ENCODE peak calls at places on chromosomes 5 and 9, in seven cellular contexts. L is brain microvascular endothelial cell; E is stomach; Z is CD8-positive, alpha-beta T cell; D is mammary epithelial cell; W is neural progenitor cell; G is body of pancreas. Q is an unnamed sample.
A peak's percentile ranks its signal among the peaks of the same experiment; 100 is the strongest.

GRCh38 chr9:115642285-115642684 is 511.3 kb upstream of the PAPPA start:
- DNase-seq in G (no peak), E (no peak), L (no peak), W (no peak), Z (no peak), D (no peak), Q (no peak)

GRCh38 chr5:135038829-135039525 is 4.9 kb upstream of the PITX1 start:
- DNase-seq in W (peak; percentile 46), E (no peak), Z (no peak), D (peak; percentile 37), G (no peak), L (no peak), Q (no peak)

GRCh38 chr5:50667079-50667652 is 729 bp downstream of the PARP8 start:
- DNase-seq in D (peak; percentile 59), E (peak; percentile 63), Z (peak; percentile 30), L (peak; percentile 48), W (peak; percentile 82), G (peak; percentile 74), Q (no peak)

GRCh38 chr5:143213851-143214363 is 189.6 kb downstream of the NR3C1 start:
- DNase-seq in W (no peak), L (no peak), G (no peak), D (no peak), E (no peak), Z (no peak), Q (no peak)

GRCh38 chr5:54363669-54364068 is 53.3 kb upstream of the ARL15 start:
- DNase-seq in Z (no peak), G (no peak), E (no peak), L (no peak), D (peak; percentile 60), W (no peak), Q (no peak)

GRCh38 chr5:149267241-149267973 is 4.3 kb upstream of the AFAP1L1 start:
- DNase-seq in L (no peak), G (no peak), Z (no peak), E (no peak), W (no peak), D (no peak), Q (no peak)

GRCh38 chr9:18857769-18858168 is 175.2 kb downstream of the SAXO1 start:
- DNase-seq in Z (no peak), D (no peak), G (no peak), W (no peak), L (peak; percentile 71), E (no peak), Q (no peak)

GRCh38 chr9:19104528-19105282 is 2.0 kb upstream of the HAUS6 start:
- DNase-seq in W (peak; percentile 39), G (no peak), Z (no peak), D (peak; percentile 84), L (no peak), E (no peak), Q (no peak)

GRCh38 chr5:53994148-53994547 is 316.2 kb downstream of the ARL15 start:
- DNase-seq in L (no peak), E (no peak), G (no peak), Z (no peak), D (peak; percentile 43), W (no peak), Q (no peak)

GRCh38 chr5:124790261-124790894 is 43.9 kb upstream of the ZNF608 start:
- DNase-seq in E (no peak), L (peak; percentile 43), D (peak; percentile 54), Z (no peak), W (no peak), G (no peak), Q (peak; percentile 28)

GRCh38 chr5:170273968-170274710 is 23.4 kb downstream of the LCP2 start:
- DNase-seq in Z (no peak), G (no peak), W (peak; percentile 55), L (no peak), D (peak; percentile 13), E (peak; percentile 51), Q (no peak)

GRCh38 chr5:93741136-93741811 is at the start of gene POU5F2:
- DNase-seq in E (no peak), G (no peak), W (no peak), L (no peak), Z (no peak), D (no peak), Q (no peak)

GRCh38 chr5:141869040-141869439 is 9.2 kb downstream of the PCDH1 start:
- DNase-seq in Z (no peak), E (no peak), G (no peak), W (no peak), L (no peak), D (no peak), Q (no peak)

GRCh38 chr5:175195698-175196656 is 248.0 kb downstream of the DRD1 start:
- DNase-seq in E (no peak), L (no peak), W (peak; percentile 36), D (no peak), G (no peak), Z (no peak), Q (no peak)

GRCh38 chr5:110751902-110752762 is 13.3 kb downstream of the SLC25A46 start:
- DNase-seq in E (no peak), D (no peak), W (no peak), Z (no peak), L (no peak), G (no peak), Q (no peak)

GRCh38 chr5:74067748-74068541 is 441.9 kb downstream of the ARHGEF28 start:
- DNase-seq in Z (no peak), E (no peak), W (no peak), G (no peak), D (peak; percentile 85), L (no peak), Q (no peak)

DNA sequence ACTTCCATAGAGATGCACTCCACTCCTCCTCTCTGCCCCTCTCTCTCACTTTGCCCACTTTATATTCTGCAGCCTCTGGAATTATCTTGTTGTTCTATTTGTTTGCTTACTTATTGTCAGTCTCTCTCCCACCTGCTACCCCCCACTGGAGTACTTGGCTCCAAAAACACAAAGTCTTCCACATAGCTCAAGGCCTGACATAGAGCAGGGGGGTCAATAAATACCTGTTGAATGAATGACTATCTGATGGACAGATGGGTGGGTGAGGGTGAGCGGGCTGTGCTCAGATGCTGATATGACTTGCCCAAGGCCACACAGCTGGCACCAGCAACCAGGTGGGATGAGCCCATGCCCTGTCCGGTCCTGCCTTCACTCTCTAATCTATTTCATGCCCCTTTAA is 13.4 kb upstream of the UNC5A start:
- DNase-seq in L (no peak), G (no peak), W (no peak), D (no peak), E (no peak), Z (no peak), Q (no peak)
- H3K27me3 ChIP-seq in L (peaks cover 50% of the 10 kb centered on the region), G (no peaks in the 10 kb centered on the region), W (no peaks in the 10 kb centered on the region), D (peaks cover 2% of the 10 kb centered on the region), E (peaks cover 76% of the 10 kb centered on the region), Z (no peaks in the 10 kb centered on the region), Q (peaks cover 59% of the 10 kb centered on the region)

GRCh38 chr9:21616082-21616778 is 134.1 kb upstream of the IFNE start:
- DNase-seq in G (no peak), Z (no peak), E (no peak), D (peak; percentile 94), W (no peak), L (peak; percentile 95), Q (peak; percentile 89)
- TF ChIP-seq CTCF in G (no peak), Z (no peak), E (no peak), D (no peak), W (no peak), L (no peak), Q (no peak)

GRCh38 chr9:16869140-16869903 is 1.1 kb downstream of the BNC2 start:
- DNase-seq in G (no peak), E (no peak), W (peak; percentile 63), L (no peak), Z (no peak), D (no peak), Q (no peak)

GRCh38 chr9:16869961-16870605 is 387 bp downstream of the BNC2 start:
- DNase-seq in W (peak; percentile 52), Z (no peak), D (no peak), G (no peak), L (no peak), E (no peak), Q (no peak)

GRCh38 chr9:16867571-16868311 is 2.7 kb downstream of the BNC2 start:
- DNase-seq in G (no peak), W (peak; percentile 9), L (peak; percentile 84), D (no peak), E (no peak), Z (no peak), Q (no peak)

GRCh38 chr9:16870606-16871357 is at the start of gene BNC2:
- DNase-seq in E (no peak), D (no peak), G (peak; percentile 17), L (peak; percentile 52), W (peak; percentile 84), Z (no peak), Q (no peak)

GRCh38 chr9:16868706-16869105 is 1.8 kb downstream of the BNC2 start:
- DNase-seq in W (no peak), D (no peak), Z (no peak), G (no peak), L (no peak), E (no peak), Q (no peak)
- H3K4me3 ChIP-seq in W (no peak overlapping the region), D (no peak overlapping the region), Z (no peak overlapping the region), G (no peak overlapping the region), L (peak overlapping the region; percentile 89), E (peak overlapping the region; percentile 77), Q (peak overlapping the region; percentile 91)

GRCh38 chr9:124015091-124015660 is 3.6 kb downstream of the LHX2 start:
- DNase-seq in E (no peak), G (no peak), Z (no peak), W (peak; percentile 75), D (no peak), L (no peak), Q (no peak)

GRCh38 chr9:124011460-124012301 is at the start of gene LHX2:
- DNase-seq in W (peak; percentile 98), Z (no peak), L (peak; percentile 9), E (peak; percentile 37), D (peak; percentile 68), G (peak; percentile 28), Q (no peak)

GRCh38 chr9:124014355-124015026 is 2.9 kb downstream of the LHX2 start:
- DNase-seq in Z (no peak), W (no peak), L (no peak), G (no peak), E (no peak), D (no peak), Q (no peak)

GRCh38 chr9:124012368-124013262 is 1.0 kb downstream of the LHX2 start:
- DNase-seq in L (no peak), D (no peak), E (no peak), W (peak; percentile 55), G (no peak), Z (no peak), Q (no peak)

DNA sequence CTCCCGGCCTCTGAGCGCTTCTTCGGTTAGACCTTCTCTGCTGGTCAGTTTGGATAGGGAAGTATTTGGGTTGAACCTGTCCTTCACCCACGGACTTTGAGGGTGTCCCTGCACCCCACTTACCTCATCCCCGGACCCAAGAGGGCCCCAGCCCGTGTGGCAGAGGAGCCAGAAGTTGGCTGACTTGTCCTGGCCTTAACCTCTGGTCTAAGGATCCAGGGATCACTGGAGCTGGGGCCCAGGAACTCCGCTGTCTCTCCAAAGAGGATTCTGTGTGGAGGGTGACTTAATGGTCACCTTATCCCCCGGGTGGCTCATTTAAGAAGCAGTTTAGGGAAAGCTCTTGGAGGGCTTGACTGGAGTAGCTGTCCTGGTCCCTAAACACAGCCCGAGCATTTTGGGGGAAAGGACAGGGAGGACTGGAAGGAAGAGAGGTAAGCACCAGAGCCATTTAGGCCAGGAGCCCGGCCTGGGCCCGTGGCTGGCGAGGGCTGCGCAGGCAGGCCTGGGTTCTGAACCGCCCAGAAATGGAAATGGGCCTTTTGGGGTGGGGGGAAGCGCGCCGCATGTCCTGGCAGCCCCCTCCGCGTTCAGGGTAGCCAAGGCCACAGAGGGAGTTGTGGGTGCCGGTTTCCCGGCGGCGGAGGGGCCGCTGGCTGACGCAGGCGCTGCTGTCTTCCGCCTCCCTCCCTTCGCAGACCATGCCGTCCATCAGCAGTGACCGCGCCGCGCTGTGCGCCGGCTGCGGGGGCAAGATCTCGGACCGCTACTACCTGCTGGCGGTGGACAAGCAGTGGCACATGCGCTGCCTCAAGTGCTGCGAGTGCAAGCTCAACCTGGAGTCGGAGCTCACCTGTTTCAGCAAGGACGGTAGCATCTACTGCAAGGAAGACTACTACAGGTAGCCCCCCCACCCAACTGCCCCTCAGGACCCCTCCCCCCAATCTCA is 2.0 kb downstream of the LHX2 start:
- DNase-seq in G (no peak), W (peak; percentile 74), L (no peak), D (no peak), E (no peak), Z (no peak), Q (no peak)
- H3K27me3 ChIP-seq in G (no peaks in the 10 kb centered on the region), W (peaks cover 100% of the 10 kb centered on the region), L (peaks cover 92% of the 10 kb centered on the region), D (peaks cover 92% of the 10 kb centered on the region), E (peaks cover 100% of the 10 kb centered on the region), Z (peaks cover 62% of the 10 kb centered on the region), Q (peaks cover 99% of the 10 kb centered on the region)

Q was measured in kidney epithelial cell.